ENCODE peak calls at places on chromosomes 3 and 15, in nine cellular contexts. One of them, this sample, is unnamed.

GRCh38 chr3:12288466-12289129 is at the start of gene PPARG:
- DNase-seq in BJ: no peak
- DNase-seq in endothelial cell: peak
- DNase-seq in sigmoid colon: no peak
- DNase-seq in HFFc6: no peak
- DNase-seq in GM12864: no peak
- DNase-seq in uterus: peak
- DNase-seq in RWPE1: no peak
- DNase-seq in cardiac fibroblast: peak
- DNase-seq in this sample: peak

GRCh38 chr3:127612966-127613365 is 14.8 kb downstream of the MCM2 start:
- DNase-seq in uterus: no peak
- DNase-seq in cardiac fibroblast: peak
- DNase-seq in sigmoid colon: no peak
- DNase-seq in GM12864: no peak
- DNase-seq in BJ: no peak
- DNase-seq in HFFc6: no peak
- DNase-seq in endothelial cell: no peak
- DNase-seq in RWPE1: no peak
- DNase-seq in this sample: no peak

GRCh38 chr3:17356581-17356980 is 385.9 kb downstream of the TBC1D5 start:
- DNase-seq in endothelial cell: no peak
- DNase-seq in RWPE1: no peak
- DNase-seq in HFFc6: no peak
- DNase-seq in uterus: no peak
- DNase-seq in GM12864: no peak
- DNase-seq in BJ: no peak
- DNase-seq in sigmoid colon: no peak
- DNase-seq in cardiac fibroblast: peak
- DNase-seq in this sample: no peak

GRCh38 chr15:59662260-59662659 is 4.9 kb upstream of the GTF2A2 start:
- DNase-seq in endothelial cell: no peak
- DNase-seq in HFFc6: peak
- DNase-seq in cardiac fibroblast: peak
- DNase-seq in GM12864: no peak
- DNase-seq in RWPE1: no peak
- DNase-seq in uterus: no peak
- DNase-seq in BJ: no peak
- DNase-seq in sigmoid colon: no peak
- DNase-seq in this sample: no peak

GRCh38 chr15:76460871-76461270 is 124.3 kb downstream of the ISL2 start:
- DNase-seq in uterus: no peak
- DNase-seq in sigmoid colon: no peak
- DNase-seq in cardiac fibroblast: peak
- DNase-seq in BJ: peak
- DNase-seq in endothelial cell: no peak
- DNase-seq in HFFc6: peak
- DNase-seq in RWPE1: no peak
- DNase-seq in GM12864: no peak
- DNase-seq in this sample: no peak

GRCh38 chr3:53800507-53800906 is 45.7 kb downstream of the CHDH start:
- DNase-seq in endothelial cell: no peak
- DNase-seq in GM12864: no peak
- DNase-seq in cardiac fibroblast: no peak
- DNase-seq in RWPE1: no peak
- DNase-seq in BJ: no peak
- DNase-seq in HFFc6: no peak
- DNase-seq in uterus: no peak
- DNase-seq in sigmoid colon: no peak
- DNase-seq in this sample: no peak

GRCh38 chr3:179701176-179701827 is 48.5 kb downstream of the USP13 start:
- DNase-seq in cardiac fibroblast: no peak
- DNase-seq in uterus: no peak
- DNase-seq in GM12864: no peak
- DNase-seq in HFFc6: no peak
- DNase-seq in endothelial cell: no peak
- DNase-seq in BJ: no peak
- DNase-seq in sigmoid colon: no peak
- DNase-seq in RWPE1: no peak
- DNase-seq in this sample: no peak

GRCh38 chr3:196775938-196776337 is 36.3 kb downstream of the PAK2 start:
- DNase-seq in cardiac fibroblast: no peak
- DNase-seq in RWPE1: no peak
- DNase-seq in uterus: no peak
- DNase-seq in HFFc6: no peak
- DNase-seq in GM12864: no peak
- DNase-seq in sigmoid colon: no peak
- DNase-seq in endothelial cell: no peak
- DNase-seq in BJ: no peak
- DNase-seq in this sample: no peak

GRCh38 chr3:95134693-95135375 is 1072.0 kb downstream of the NSUN3 start:
- DNase-seq in GM12864: no peak
- DNase-seq in BJ: no peak
- DNase-seq in HFFc6: no peak
- DNase-seq in sigmoid colon: no peak
- DNase-seq in uterus: no peak
- DNase-seq in endothelial cell: no peak
- DNase-seq in cardiac fibroblast: no peak
- DNase-seq in RWPE1: no peak
- DNase-seq in this sample: no peak

GRCh38 chr3:63199606-63200005 is 78.5 kb upstream of the SYNPR start:
- DNase-seq in uterus: no peak
- DNase-seq in GM12864: no peak
- DNase-seq in BJ: no peak
- DNase-seq in sigmoid colon: no peak
- DNase-seq in cardiac fibroblast: no peak
- DNase-seq in RWPE1: no peak
- DNase-seq in HFFc6: no peak
- DNase-seq in endothelial cell: no peak
- DNase-seq in this sample: no peak

GRCh38 chr3:63192248-63192647 is 85.9 kb upstream of the SYNPR start:
- DNase-seq in BJ: no peak
- DNase-seq in uterus: no peak
- DNase-seq in GM12864: no peak
- DNase-seq in cardiac fibroblast: no peak
- DNase-seq in sigmoid colon: no peak
- DNase-seq in RWPE1: no peak
- DNase-seq in HFFc6: no peak
- DNase-seq in endothelial cell: no peak
- DNase-seq in this sample: no peak

DNA sequence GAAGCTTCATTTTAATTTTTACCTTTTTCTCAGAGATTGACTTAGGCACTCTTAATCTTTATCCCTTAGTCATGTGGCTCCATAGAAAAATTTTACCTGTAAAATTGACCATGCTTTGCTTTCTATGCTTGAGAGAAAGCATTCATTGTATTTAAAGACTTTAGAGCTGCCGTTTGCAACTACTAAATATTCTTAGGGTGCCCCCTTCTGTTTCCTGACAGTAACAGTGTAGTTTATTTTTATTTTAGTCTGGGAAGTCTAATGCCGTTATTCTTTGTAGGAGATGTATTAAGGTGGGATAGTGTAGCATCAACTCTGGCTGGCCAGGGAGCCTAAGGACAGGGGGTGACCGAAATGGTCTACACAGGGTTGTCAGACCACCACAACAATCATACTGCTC is 84.5 kb upstream of the SYNPR start:
- DNase-seq in sigmoid colon: no peak
- DNase-seq in RWPE1: peak
- DNase-seq in cardiac fibroblast: peak
- DNase-seq in BJ: no peak
- DNase-seq in endothelial cell: no peak
- DNase-seq in HFFc6: peak
- DNase-seq in uterus: no peak
- DNase-seq in GM12864: no peak
- DNase-seq in this sample: no peak
- TF ChIP-seq CTCF in sigmoid colon: peak
- TF ChIP-seq CTCF in RWPE1: peak
- TF ChIP-seq CTCF in cardiac fibroblast: peak
- TF ChIP-seq CTCF in BJ: peak
- TF ChIP-seq CTCF in endothelial cell: peak
- TF ChIP-seq CTCF in HFFc6: peak
- TF ChIP-seq CTCF in uterus: no peak
- TF ChIP-seq CTCF in GM12864: no peak
- TF ChIP-seq CTCF in this sample: peak

DNA sequence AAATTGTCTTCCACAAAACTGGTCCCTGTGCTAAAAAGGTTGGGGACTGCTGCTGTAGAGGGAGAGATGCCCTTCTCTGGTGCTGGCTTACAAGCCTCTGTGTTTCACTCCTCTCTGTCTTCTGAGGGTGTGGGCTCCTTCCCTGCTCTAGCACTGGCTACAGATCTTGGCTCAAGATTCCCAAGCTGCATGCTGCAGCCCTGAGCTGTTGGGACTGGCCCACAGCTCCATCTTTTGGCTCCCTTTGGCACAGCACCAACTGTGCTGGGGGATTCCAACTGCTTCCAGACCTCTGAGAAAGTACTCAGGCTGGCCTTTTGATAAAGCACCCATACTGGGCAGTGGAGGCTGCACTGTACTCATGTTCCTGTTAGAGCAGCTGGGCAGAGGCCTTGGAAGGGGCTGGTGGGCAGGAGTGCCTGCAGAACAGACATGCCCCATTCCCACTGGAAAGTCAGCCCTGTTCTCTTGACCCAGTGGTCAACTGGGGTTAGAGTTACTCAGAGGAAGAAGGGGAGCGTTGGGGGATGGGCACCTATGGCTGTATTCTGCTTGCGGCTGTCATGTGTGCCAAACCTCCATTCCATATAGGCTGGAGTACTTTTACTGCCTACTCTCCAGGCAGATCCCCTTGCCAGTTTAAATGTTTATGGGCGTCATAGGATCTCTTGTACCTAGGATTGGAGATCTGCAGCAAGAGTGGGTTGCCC is 55.7 kb downstream of the GALK2 start:
- DNase-seq in sigmoid colon: no peak
- DNase-seq in HFFc6: peak
- DNase-seq in RWPE1: no peak
- DNase-seq in GM12864: no peak
- DNase-seq in cardiac fibroblast: peak
- DNase-seq in uterus: no peak
- DNase-seq in endothelial cell: peak
- DNase-seq in BJ: no peak
- DNase-seq in this sample: no peak
- TF ChIP-seq CTCF in sigmoid colon: no peak
- TF ChIP-seq CTCF in HFFc6: peak
- TF ChIP-seq CTCF in RWPE1: no peak
- TF ChIP-seq CTCF in GM12864: no peak
- TF ChIP-seq CTCF in cardiac fibroblast: no peak
- TF ChIP-seq CTCF in uterus: no peak
- TF ChIP-seq CTCF in endothelial cell: peak
- TF ChIP-seq CTCF in BJ: peak
- TF ChIP-seq CTCF in this sample: peak

DNA sequence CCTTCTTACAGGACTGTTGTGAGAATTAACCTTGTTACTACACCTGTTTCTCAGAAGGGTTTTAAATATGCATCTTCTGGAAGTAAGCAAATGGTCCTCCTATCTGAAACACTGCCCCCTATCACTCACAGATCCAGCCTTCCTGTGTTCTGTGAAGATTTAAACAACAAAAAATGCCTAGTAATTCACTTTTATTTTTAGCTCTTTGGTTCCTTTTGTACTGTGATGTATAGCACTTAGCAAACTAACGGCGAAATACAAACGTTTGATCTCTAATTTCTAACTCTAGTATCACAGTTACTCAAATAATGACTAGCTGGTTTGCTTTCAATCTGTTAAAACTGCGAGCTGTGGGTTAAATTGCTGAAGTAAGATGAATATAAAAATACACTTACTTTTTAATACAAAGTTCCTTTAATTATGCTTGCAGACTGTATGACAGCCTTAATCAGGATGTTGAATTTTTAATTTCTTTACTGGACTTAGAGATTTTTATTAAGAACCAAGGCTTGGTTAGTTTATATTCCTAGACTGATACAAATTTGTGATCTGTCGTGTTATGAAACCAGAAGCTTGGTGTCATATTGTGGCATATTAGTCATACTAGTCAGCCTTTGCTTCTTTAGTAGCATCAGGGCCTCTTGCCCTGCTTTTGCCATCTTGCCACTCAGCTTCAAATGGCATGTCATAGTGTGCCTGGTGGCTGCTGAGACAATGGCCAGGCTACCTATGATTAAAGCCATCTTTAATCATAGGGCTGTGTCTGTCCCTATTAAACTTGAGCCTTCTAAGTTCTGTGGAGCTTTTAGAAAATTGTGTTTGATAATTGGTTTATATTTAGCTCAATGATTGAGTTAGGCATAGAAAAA is 9.2 kb downstream of the EIF3J start:
- DNase-seq in endothelial cell: no peak
- DNase-seq in RWPE1: no peak
- DNase-seq in sigmoid colon: no peak
- DNase-seq in HFFc6: peak
- DNase-seq in BJ: peak
- DNase-seq in uterus: no peak
- DNase-seq in GM12864: peak
- DNase-seq in cardiac fibroblast: peak
- DNase-seq in this sample: no peak
- TF ChIP-seq CTCF in endothelial cell: no peak
- TF ChIP-seq CTCF in RWPE1: peak
- TF ChIP-seq CTCF in sigmoid colon: no peak
- TF ChIP-seq CTCF in HFFc6: peak
- TF ChIP-seq CTCF in BJ: peak
- TF ChIP-seq CTCF in uterus: no peak
- TF ChIP-seq CTCF in GM12864: peak
- TF ChIP-seq CTCF in cardiac fibroblast: peak
- TF ChIP-seq CTCF in this sample: peak

GRCh38 chr3:184344579-184345350 is 7.4 kb downstream of the FAM131A start:
- DNase-seq in cardiac fibroblast: no peak
- DNase-seq in GM12864: no peak
- DNase-seq in uterus: no peak
- DNase-seq in HFFc6: no peak
- DNase-seq in sigmoid colon: no peak
- DNase-seq in BJ: no peak
- DNase-seq in RWPE1: no peak
- DNase-seq in endothelial cell: no peak
- DNase-seq in this sample: no peak

GRCh38 chr3:184347321-184348056 is 10.1 kb downstream of the FAM131A start:
- DNase-seq in sigmoid colon: no peak
- DNase-seq in HFFc6: no peak
- DNase-seq in uterus: no peak
- DNase-seq in cardiac fibroblast: no peak
- DNase-seq in BJ: no peak
- DNase-seq in GM12864: no peak
- DNase-seq in RWPE1: no peak
- DNase-seq in endothelial cell: no peak
- DNase-seq in this sample: no peak

GRCh38 chr3:184346480-184346879 is 9.1 kb downstream of the FAM131A start:
- DNase-seq in BJ: no peak
- DNase-seq in cardiac fibroblast: no peak
- DNase-seq in uterus: no peak
- DNase-seq in endothelial cell: no peak
- DNase-seq in RWPE1: no peak
- DNase-seq in GM12864: no peak
- DNase-seq in sigmoid colon: no peak
- DNase-seq in HFFc6: no peak
- DNase-seq in this sample: no peak

GRCh38 chr3:184348057-184348382 is 10.6 kb downstream of the FAM131A start:
- DNase-seq in GM12864: no peak
- DNase-seq in uterus: no peak
- DNase-seq in BJ: no peak
- DNase-seq in sigmoid colon: no peak
- DNase-seq in cardiac fibroblast: no peak
- DNase-seq in RWPE1: no peak
- DNase-seq in HFFc6: no peak
- DNase-seq in endothelial cell: no peak
- DNase-seq in this sample: no peak

GRCh38 chr3:184345678-184346144 is 8.3 kb downstream of the FAM131A start:
- DNase-seq in HFFc6: peak
- DNase-seq in cardiac fibroblast: peak
- DNase-seq in BJ: no peak
- DNase-seq in uterus: no peak
- DNase-seq in RWPE1: peak
- DNase-seq in sigmoid colon: no peak
- DNase-seq in endothelial cell: peak
- DNase-seq in GM12864: no peak
- DNase-seq in this sample: no peak
- TF ChIP-seq CTCF in HFFc6: peak
- TF ChIP-seq CTCF in cardiac fibroblast: peak
- TF ChIP-seq CTCF in BJ: peak
- TF ChIP-seq CTCF in uterus: no peak
- TF ChIP-seq CTCF in RWPE1: peak
- TF ChIP-seq CTCF in sigmoid colon: peak
- TF ChIP-seq CTCF in endothelial cell: peak
- TF ChIP-seq CTCF in GM12864: peak
- TF ChIP-seq CTCF in this sample: peak